ENCODE peak calls at places on chromosome 20, in four cellular contexts. I, O, N and S are unnamed samples.

GRCh38 chr20:1301031-1301529 is 27.9 kb downstream of the SDCBP2 start:
- DNase-seq in I (no peak), O (no peak), N (no peak), S (no peak)

GRCh38 chr20:14922503-14923267 is 585.3 kb upstream of the FLRT3 start:
- DNase-seq in I (no peak), O (no peak), N (no peak), S (no peak)

GRCh38 chr20:12976720-12977633 is 31.8 kb upstream of the SPTLC3 start:
- DNase-seq in I (no peak), O (no peak), N (no peak), S (no peak)

GRCh38 chr20:62014889-62015375 is 50.7 kb downstream of the TAF4 start:
- DNase-seq in I (no peak), O (no peak), N (peak), S (no peak)

GRCh38 chr20:431012-431904 is 23.2 kb downstream of the RBCK1 start:
- DNase-seq in I (peak), O (no peak), N (no peak), S (peak)

GRCh38 chr20:15187612-15188011 is 850.2 kb upstream of the FLRT3 start:
- DNase-seq in I (no peak), O (no peak), N (no peak), S (no peak)

GRCh38 chr20:47325242-47325641 is 31.3 kb downstream of the ZMYND8 start:
- DNase-seq in I (no peak), O (no peak), N (no peak), S (no peak)

GRCh38 chr20:47243906-47244305 is 112.6 kb downstream of the ZMYND8 start:
- DNase-seq in I (no peak), O (no peak), N (no peak), S (no peak)

GRCh38 chr20:22511943-22512910 is 72.1 kb downstream of the FOXA2 start:
- DNase-seq in I (peak), O (no peak), N (no peak), S (no peak)

GRCh38 chr20:16846011-16846410 is 97.9 kb downstream of the OTOR start:
- DNase-seq in I (no peak), O (no peak), N (no peak), S (no peak)

GRCh38 chr20:56816349-56816748 is 187.2 kb downstream of the TFAP2C start:
- DNase-seq in I (no peak), O (no peak), N (no peak), S (no peak)

GRCh38 chr20:34112600-34113061 is 588 bp upstream of the EIF2S2 start:
- DNase-seq in I (peak), O (no peak), N (no peak), S (peak)

GRCh38 chr20:50958733-50959542 is at the start of gene MOCS3:
- DNase-seq in I (peak), O (no peak), N (peak), S (peak)

GRCh38 chr20:63035284-63036185 is 28.8 kb upstream of the BHLHE23 start:
- DNase-seq in I (no peak), O (no peak), N (peak), S (no peak)

GRCh38 chr20:61293951-61294350 is 41.9 kb downstream of the CDH4 start:
- DNase-seq in I (no peak), O (no peak), N (no peak), S (no peak)

GRCh38 chr20:25090492-25091429 is 8.8 kb upstream of the VSX1 start:
- DNase-seq in I (no peak), O (peak), N (no peak), S (no peak)

GRCh38 chr20:57411406-57412283 is 20.4 kb downstream of the RBM38 start:
- DNase-seq in I (no peak), O (no peak), N (no peak), S (no peak)

GRCh38 chr20:38143646-38144554 is 21.2 kb downstream of the TGM2 start:
- DNase-seq in I (peak), O (no peak), N (peak), S (peak)

GRCh38 chr20:45355209-45355608 is 7.0 kb upstream of the SDC4 start:
- DNase-seq in I (no peak), O (no peak), N (no peak), S (no peak)

GRCh38 chr20:60138263-60139127 is 180.3 kb downstream of the CDH26 start:
- DNase-seq in I (peak), O (no peak), N (peak), S (peak)

GRCh38 chr20:210809-211502 is 16.1 kb upstream of the DEFB129 start:
- DNase-seq in I (no peak), O (no peak), N (no peak), S (no peak)

GRCh38 chr20:43528258-43528875 is 20.9 kb downstream of the L3MBTL1 start:
- DNase-seq in I (no peak), O (no peak), N (no peak), S (no peak)

GRCh38 chr20:33443006-33443511 is 504 bp downstream of the SNTA1 start:
- DNase-seq in I (peak), O (no peak), N (no peak), S (no peak)

GRCh38 chr20:17824676-17825224 is 125.0 kb downstream of the BANF2 start:
- DNase-seq in I (no peak), O (no peak), N (no peak), S (no peak)

GRCh38 chr20:8790442-8791074 is 278.3 kb upstream of the PLCB4 start:
- DNase-seq in I (peak), O (no peak), N (no peak), S (peak)

GRCh38 chr20:12644481-12644880 is 364.3 kb upstream of the SPTLC3 start:
- DNase-seq in I (no peak), O (no peak), N (no peak), S (no peak)

GRCh38 chr20:7237251-7237650 is 469.8 kb downstream of the BMP2 start:
- DNase-seq in I (no peak), O (no peak), N (no peak), S (no peak)

GRCh38 chr20:63708301-63709148 is 686 bp downstream of the ZGPAT start:
- DNase-seq in I (no peak), O (no peak), N (no peak), S (peak)

GRCh38 chr20:535958-536357 is 7.6 kb downstream of the CSNK2A1 start:
- DNase-seq in I (no peak), O (no peak), N (no peak), S (no peak)

GRCh38 chr20:3150908-3151307 is 8.8 kb downstream of the FASTKD5 start:
- DNase-seq in I (no peak), O (no peak), N (no peak), S (no peak)

GRCh38 chr20:64210661-64211369 is 44.7 kb upstream of the PCMTD2 start:
- DNase-seq in I (no peak), O (no peak), N (no peak), S (peak)

GRCh38 chr20:39039261-39039660 is 77.1 kb downstream of the DHX35 start:
- DNase-seq in I (no peak), O (no peak), N (no peak), S (no peak)

GRCh38 chr20:59850018-59850641 is 83.3 kb downstream of the SYCP2 start:
- DNase-seq in I (no peak), O (peak), N (no peak), S (no peak)

GRCh38 chr20:41657655-41658054 is 39.5 kb upstream of the CHD6 start:
- DNase-seq in I (no peak), O (no peak), N (no peak), S (no peak)

GRCh38 chr20:35454881-35455609 is at the start of gene CEP250:
- DNase-seq in I (peak), O (peak), N (peak), S (peak)
- TF ChIP-seq POLR2A in I (no peak), O (peak), N (no peak), S (no peak)

DNA sequence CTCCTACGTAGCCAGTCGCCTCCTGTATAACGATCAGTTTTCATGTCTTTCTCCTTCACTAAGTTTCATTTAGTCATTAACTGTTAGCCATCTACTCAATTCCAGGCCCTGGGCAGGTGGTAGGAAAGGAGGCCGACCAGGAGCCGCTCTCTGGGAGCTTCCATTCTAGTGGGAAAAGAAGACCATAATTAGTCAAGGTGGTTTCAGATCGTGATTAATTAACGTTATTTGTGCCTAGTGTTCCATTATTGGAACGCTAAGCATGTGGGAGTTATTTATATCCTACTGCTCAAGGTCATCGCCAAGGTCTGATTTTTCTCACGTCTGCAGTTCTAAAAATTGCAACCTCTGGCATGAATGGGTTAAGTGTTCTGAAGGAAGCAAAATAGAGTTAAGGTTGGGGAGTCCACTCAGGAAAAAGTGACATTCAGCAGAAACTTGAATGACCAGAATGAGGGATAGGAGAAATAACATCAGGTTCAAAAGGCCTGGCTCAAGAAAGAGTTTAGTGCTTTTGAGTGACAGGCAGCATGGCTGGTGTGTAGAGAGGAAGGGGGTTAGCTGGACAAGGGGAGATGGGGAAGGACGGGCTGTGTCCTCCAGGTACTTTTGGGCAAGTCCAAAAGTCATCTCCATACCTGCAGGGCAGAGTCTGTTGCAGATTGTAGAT is 812 bp downstream of the SLC9A8 start:
- DNase-seq in I (no peak), O (no peak), N (no peak), S (no peak)
- TF ChIP-seq POLR2A in I (no peak), O (no peak), N (no peak), S (no peak)

DNA sequence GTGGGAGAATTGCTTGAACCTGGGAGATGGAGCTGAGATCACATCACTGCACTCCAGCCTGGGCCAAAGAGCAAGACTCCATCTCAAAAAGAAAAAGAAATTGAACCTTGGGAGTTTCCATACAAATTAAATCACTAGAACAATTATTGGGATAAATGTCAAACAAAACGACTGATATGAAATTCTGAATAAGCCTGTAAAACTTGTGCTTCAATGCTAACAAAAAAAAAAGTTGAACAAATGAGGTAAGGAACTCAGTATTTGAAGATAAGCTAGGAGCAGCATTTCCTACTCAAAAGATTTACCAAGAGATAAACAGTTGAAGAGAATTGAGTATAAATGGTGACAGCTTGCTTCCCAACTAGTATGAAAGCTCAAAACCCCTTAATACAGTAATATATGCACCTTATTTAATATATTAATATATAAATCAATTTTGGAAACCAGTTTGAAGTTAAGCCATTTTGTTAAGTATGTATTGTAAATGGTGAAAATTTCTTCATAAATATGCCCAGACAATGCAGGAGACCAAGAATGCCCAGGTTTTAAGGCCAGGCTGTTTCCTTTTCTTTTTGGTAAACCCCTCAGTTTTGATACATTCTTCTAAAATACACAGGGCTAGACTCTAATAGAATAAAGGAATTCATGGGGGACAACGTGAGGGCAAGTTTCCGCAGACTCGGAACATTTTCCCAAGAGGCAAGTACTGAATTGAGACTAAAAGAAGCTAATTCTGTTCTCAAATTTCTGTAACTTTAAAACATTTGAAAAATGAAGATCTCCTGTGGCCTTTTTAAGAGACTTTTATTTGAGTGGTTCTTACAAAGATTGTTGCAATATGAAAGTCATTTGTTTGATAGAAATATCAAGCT is 3.9 kb downstream of the ROMO1 start:
- DNase-seq in I (no peak), O (no peak), N (no peak), S (no peak)
- TF ChIP-seq POLR2A in I (no peak), O (no peak), N (no peak), S (no peak)

GRCh38 chr20:5127204-5127858 is 523 bp downstream of the CDS2 start:
- DNase-seq in I (peak), O (peak), N (peak), S (peak)

GRCh38 chr20:5127859-5128409 is 1.1 kb downstream of the CDS2 start:
- DNase-seq in I (no peak), O (no peak), N (no peak), S (no peak)

GRCh38 chr20:5128886-5129285 is 2.1 kb downstream of the CDS2 start:
- DNase-seq in I (no peak), O (no peak), N (no peak), S (no peak)

GRCh38 chr20:5122861-5123260 is 3.1 kb upstream of the PCNA start:
- DNase-seq in I (no peak), O (no peak), N (no peak), S (no peak)

DNA sequence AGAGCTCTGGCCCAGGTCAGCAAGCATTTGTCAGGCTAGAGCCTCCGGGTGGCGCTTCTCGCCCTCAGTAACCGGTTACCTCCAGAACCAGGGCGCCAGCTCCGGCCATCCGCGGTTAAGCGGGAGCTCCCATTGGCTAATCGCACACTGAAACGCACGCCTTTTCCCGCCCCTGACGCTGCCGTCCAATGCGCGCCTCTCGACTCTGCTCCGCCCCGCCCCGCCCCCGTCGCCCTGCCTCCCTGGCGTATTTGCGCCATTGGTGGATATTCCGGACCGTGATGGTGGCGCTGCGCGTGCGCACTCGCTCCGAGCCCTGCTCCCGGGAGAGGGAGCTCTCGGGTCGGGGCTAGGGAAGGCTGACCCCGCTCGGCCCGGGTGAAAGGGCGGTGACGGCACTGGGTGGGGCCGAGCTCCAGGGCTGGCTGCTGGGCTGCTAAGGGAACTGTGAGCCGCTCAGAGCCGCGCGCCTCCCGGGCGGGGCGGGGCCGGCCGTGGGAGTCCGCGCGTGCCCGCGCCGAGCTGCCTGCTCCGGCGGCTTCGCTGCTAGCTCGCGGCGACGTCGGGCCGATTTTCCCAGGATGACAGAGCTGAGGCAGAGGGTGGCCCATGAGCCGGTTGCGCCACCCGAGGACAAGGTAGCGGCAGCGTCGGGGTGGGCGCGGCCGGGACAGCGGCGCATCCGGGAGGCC is at the start of gene CDS2:
- DNase-seq in I (peak), O (peak), N (peak), S (peak)
- TF ChIP-seq POLR2A in I (no peak), O (peak), N (peak), S (peak)

GRCh38 chr20:24027229-24027628 is 38.6 kb upstream of the GGTLC1 start:
- DNase-seq in I (peak), O (peak), N (peak), S (peak)
- TF ChIP-seq POLR2A in I (no peak), O (no peak), N (no peak), S (no peak)

GRCh38 chr20:58585753-58586540 is 65.1 kb upstream of the STX16 start:
- DNase-seq in I (no peak), O (no peak), N (no peak), S (no peak)

GRCh38 chr20:58583141-58583540 is 67.9 kb upstream of the APCDD1L start:
- DNase-seq in I (no peak), O (no peak), N (no peak), S (no peak)

GRCh38 chr20:58584051-58584824 is 66.8 kb upstream of the STX16 start:
- DNase-seq in I (no peak), O (no peak), N (no peak), S (no peak)

GRCh38 chr20:58584881-58585752 is 66.0 kb upstream of the STX16 start:
- DNase-seq in I (no peak), O (no peak), N (no peak), S (no peak)

GRCh38 chr20:58583586-58583985 is 67.5 kb upstream of the STX16 start:
- DNase-seq in I (no peak), O (no peak), N (no peak), S (no peak)
- TF ChIP-seq POLR2A in I (no peak), O (no peak), N (no peak), S (no peak)